ENCODE peak calls at places on chromosomes 13 and 19, in eight cellular contexts. G is Panc1, J is endodermal cell, K is left lung, H is SK-N-SH, Z is dorsolateral prefrontal cortex, V is right atrium auricular region, O is upper lobe of right lung. Q is an unnamed sample.

GRCh38 chr19:10800488-10800887 is 35.5 kb downstream of the TMED1 start:
- DNase-seq in G (no peak), J (no peak), K (peak), H (no peak), Z (peak), V (no peak), O (no peak), Q (no peak)

GRCh38 chr19:58356971-58357797 is 3.9 kb upstream of the A1BG start:
- DNase-seq in G (no peak), J (peak), K (peak), H (no peak), Z (no peak), V (no peak), O (no peak), Q (no peak)

GRCh38 chr19:32651729-32652140 is 23.2 kb downstream of the ANKRD27 start:
- DNase-seq in G (no peak), J (peak), K (no peak), H (peak), Z (no peak), V (no peak), O (no peak), Q (no peak)

GRCh38 chr13:27613623-27614022 is 6.7 kb downstream of the LNX2 start:
- DNase-seq in G (no peak), J (no peak), K (no peak), H (no peak), Z (no peak), V (no peak), O (no peak), Q (no peak)

GRCh38 chr13:30125422-30126073 is 181.8 kb downstream of the KATNAL1 start:
- DNase-seq in G (no peak), J (no peak), K (no peak), H (no peak), Z (no peak), V (no peak), O (no peak), Q (no peak)

GRCh38 chr13:106916329-106916728 is 348.4 kb upstream of the ARGLU1 start:
- DNase-seq in G (no peak), J (no peak), K (no peak), H (no peak), Z (no peak), V (no peak), O (no peak), Q (no peak)

GRCh38 chr19:58218899-58219298 is 9.8 kb upstream of the ZNF544 start:
- DNase-seq in G (no peak), J (peak), K (no peak), H (peak), Z (no peak), V (no peak), O (no peak), Q (no peak)

GRCh38 chr13:94800423-94800822 is 88.1 kb upstream of the SOX21 start:
- DNase-seq in G (no peak), J (no peak), K (no peak), H (no peak), Z (no peak), V (no peak), O (no peak), Q (no peak)

GRCh38 chr19:3555653-3556422 is 1.5 kb downstream of the MFSD12 start:
- DNase-seq in G (no peak), J (no peak), K (no peak), H (peak), Z (no peak), V (no peak), O (no peak), Q (no peak)
- H3K27ac ChIP-seq in G (peak), J (no peak), K (no peak), H (no peak), Z (peak), V (peak), O (no peak), Q (no peak)

GRCh38 chr13:51552027-51552426 is 32.2 kb upstream of the WDFY2 start:
- DNase-seq in G (no peak), J (no peak), K (no peak), H (no peak), Z (no peak), V (no peak), O (no peak), Q (no peak)
- H3K27ac ChIP-seq in G (no peak), J (no peak), K (no peak), H (no peak), Z (no peak), V (no peak), O (peak), Q (no peak)

DNA sequence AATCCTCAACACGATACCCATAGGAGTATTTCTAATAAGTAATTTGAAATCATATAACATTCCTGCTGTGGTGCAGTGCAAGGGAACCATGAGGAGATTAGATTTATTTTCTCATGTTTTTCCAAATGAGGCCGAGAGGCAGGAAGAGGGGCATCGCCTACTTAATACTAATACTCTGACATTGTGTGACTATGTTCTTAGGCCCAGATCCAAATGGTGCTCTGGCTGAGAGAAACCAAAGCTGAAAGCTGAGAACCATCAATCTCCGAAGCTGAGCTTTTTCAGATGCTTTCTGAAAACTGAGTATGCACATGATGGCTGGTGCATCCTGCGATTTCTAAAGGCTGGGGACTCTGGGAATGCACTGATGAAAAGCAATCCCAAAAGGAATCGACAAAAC is 248.0 kb upstream of the MAB21L1 start:
- DNase-seq in G (no peak), J (peak), K (no peak), H (no peak), Z (no peak), V (no peak), O (no peak), Q (no peak)
- H3K27ac ChIP-seq in G (no peak), J (no peak), K (no peak), H (peak), Z (no peak), V (peak), O (no peak), Q (no peak)

DNA sequence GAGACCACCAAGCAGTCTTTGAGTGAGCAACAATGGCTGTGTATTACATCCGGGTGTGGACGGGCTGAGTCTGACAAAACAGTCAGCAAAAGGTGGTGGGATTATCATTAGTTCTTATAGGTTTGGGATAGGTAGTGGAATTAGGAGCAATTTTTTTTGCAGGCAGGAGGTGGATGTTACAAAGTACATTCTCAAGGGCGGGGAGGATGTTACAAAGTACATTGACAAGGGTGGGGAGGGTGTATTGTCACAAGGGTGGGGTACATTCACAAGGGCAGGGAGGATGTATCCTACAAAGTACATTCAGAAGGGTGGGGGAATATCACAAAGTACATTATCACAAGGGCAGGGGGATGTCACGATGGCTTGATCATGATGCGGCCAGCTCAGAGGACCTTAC is 15.0 kb upstream of the ZNF561 start:
- DNase-seq in G (no peak), J (no peak), K (no peak), H (no peak), Z (no peak), V (no peak), O (no peak), Q (no peak)
- H3K27ac ChIP-seq in G (no peak), J (no peak), K (no peak), H (no peak), Z (no peak), V (no peak), O (no peak), Q (no peak)

DNA sequence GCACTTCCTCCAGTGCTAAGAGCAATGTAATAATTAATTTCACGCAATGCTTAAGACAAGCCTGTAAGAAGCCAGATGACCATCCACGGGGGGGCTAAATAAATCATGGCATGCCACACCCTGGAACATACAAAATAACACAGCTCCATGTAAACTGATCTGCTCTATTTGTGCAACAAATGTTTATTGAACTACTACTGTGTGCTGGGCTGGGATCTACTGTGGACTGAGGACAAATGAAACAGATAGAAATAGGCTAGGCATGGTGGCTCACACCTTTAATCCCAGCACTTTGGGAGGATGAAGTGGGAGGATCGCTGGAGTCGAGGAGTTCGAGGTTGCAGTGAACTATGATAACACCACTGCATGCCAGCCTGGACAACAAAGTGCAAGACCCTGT is 21.3 kb downstream of the TGFB1 start:
- DNase-seq in G (no peak), J (no peak), K (no peak), H (no peak), Z (no peak), V (no peak), O (no peak), Q (no peak)
- H3K27ac ChIP-seq in G (no peak), J (no peak), K (no peak), H (no peak), Z (no peak), V (no peak), O (no peak), Q (no peak)

GRCh38 chr13:110216006-110216402 is 91.0 kb downstream of the COL4A1 start:
- DNase-seq in G (no peak), J (no peak), K (no peak), H (no peak), Z (no peak), V (no peak), O (no peak), Q (no peak)

GRCh38 chr13:110215606-110216005 is 91.4 kb downstream of the COL4A1 start:
- DNase-seq in G (no peak), J (no peak), K (no peak), H (no peak), Z (no peak), V (no peak), O (no peak), Q (no peak)

GRCh38 chr13:110216403-110217041 is 90.4 kb downstream of the COL4A1 start:
- DNase-seq in G (no peak), J (no peak), K (no peak), H (no peak), Z (no peak), V (peak), O (no peak), Q (no peak)

GRCh38 chr13:110213461-110214074 is 93.4 kb downstream of the COL4A1 start:
- DNase-seq in G (no peak), J (no peak), K (no peak), H (no peak), Z (no peak), V (no peak), O (no peak), Q (no peak)

GRCh38 chr13:110214637-110215036 is 92.3 kb downstream of the COL4A1 start:
- DNase-seq in G (no peak), J (no peak), K (no peak), H (no peak), Z (no peak), V (no peak), O (no peak), Q (no peak)
- H3K27ac ChIP-seq in G (no peak), J (no peak), K (no peak), H (no peak), Z (no peak), V (no peak), O (no peak), Q (no peak)

Q was measured in Peyer's patch.